ENCODE peak calls at places on chromosomes 5 and 9, in five cellular contexts. P, V, H, C and S are unnamed samples.

GRCh38 chr9:115575147-115575546 is 457.2 kb upstream of the TNC start:
- DNase-seq in V (no peak), C (no peak), P (no peak), H (no peak), S (no peak)

GRCh38 chr5:545641-546375 is 21.6 kb upstream of the SLC9A3 start:
- DNase-seq in C (no peak), P (peak; percentile 8), H (peak; percentile 40), V (no peak), S (peak; percentile 53)

GRCh38 chr5:1462358-1462757 is 17.1 kb upstream of the SLC6A3 start:
- DNase-seq in C (no peak), H (peak; percentile 35), P (no peak), V (peak; percentile 39), S (peak; percentile 61)

GRCh38 chr9:6576930-6577329 is 68.6 kb downstream of the GLDC start:
- DNase-seq in H (no peak), C (no peak), V (no peak), P (no peak), S (no peak)

GRCh38 chr9:72542917-72543316 is 21.5 kb downstream of the TMC1 start:
- DNase-seq in H (no peak), V (no peak), C (no peak), P (no peak), S (no peak)

GRCh38 chr5:42991477-42992034 is 48.6 kb downstream of the ANXA2R start:
- DNase-seq in V (peak; percentile 67), C (no peak), H (no peak), P (peak; percentile 10), S (no peak)

GRCh38 chr5:132456553-132457361 is 33.8 kb downstream of the IRF1 start:
- DNase-seq in C (no peak), P (peak; percentile 78), H (peak; percentile 76), V (peak; percentile 75), S (peak; percentile 77)

GRCh38 chr9:130054428-130054786 is 701 bp downstream of the GPR107 start:
- DNase-seq in P (no peak), V (no peak), C (no peak), H (no peak), S (no peak)

GRCh38 chr5:149202910-149203451 is 61.7 kb downstream of the ABLIM3 start:
- DNase-seq in C (no peak), V (no peak), H (no peak), P (no peak), S (no peak)

GRCh38 chr5:133714161-133714915 is 102.0 kb upstream of the FSTL4 start:
- DNase-seq in V (no peak), C (no peak), H (peak; percentile 39), P (no peak), S (no peak)

GRCh38 chr5:172380992-172381643 is 73.2 kb downstream of the SH3PXD2B start:
- DNase-seq in V (no peak), C (no peak), P (peak; percentile 46), H (peak; percentile 88), S (peak; percentile 72)

GRCh38 chr9:71352837-71353236 is 231.4 kb upstream of the TRPM3 start:
- DNase-seq in V (no peak), P (no peak), C (no peak), H (no peak), S (no peak)

GRCh38 chr5:83708170-83708569 is 12.5 kb downstream of the HAPLN1 start:
- DNase-seq in V (no peak), P (no peak), H (no peak), C (no peak), S (no peak)

GRCh38 chr9:29285818-29286217 is 1712.5 kb upstream of the C9orf72 start:
- DNase-seq in C (no peak), H (no peak), V (no peak), P (no peak), S (no peak)

GRCh38 chr9:128155736-128156500 is 4.1 kb upstream of the BBLN start:
- DNase-seq in C (no peak), P (no peak), H (no peak), V (no peak), S (no peak)

GRCh38 chr5:146797683-146798082 is 80.9 kb downstream of the PPP2R2B start:
- DNase-seq in H (no peak), V (no peak), P (no peak), C (no peak), S (no peak)

GRCh38 chr5:178695560-178695959 is 34.9 kb downstream of the ZNF354A start:
- DNase-seq in C (no peak), V (no peak), H (no peak), P (no peak), S (no peak)

GRCh38 chr5:55191165-55191564 is 18.2 kb upstream of the CDC20B start:
- DNase-seq in H (no peak), C (no peak), V (no peak), P (no peak), S (no peak)

GRCh38 chr5:59745422-59745863 is 148.1 kb downstream of the PDE4D start:
- DNase-seq in H (no peak), C (no peak), V (no peak), P (peak; percentile 32), S (no peak)

GRCh38 chr5:108769352-108769751 is 21.7 kb downstream of the FER start:
- DNase-seq in H (no peak), P (no peak), V (no peak), C (no peak), S (no peak)

GRCh38 chr5:1732238-1732880 is 67.3 kb downstream of the MRPL36 start:
- DNase-seq in C (no peak), P (no peak), V (peak; percentile 38), H (peak; percentile 31), S (peak; percentile 51)

GRCh38 chr5:116438979-116439554 is 135.6 kb downstream of the SEMA6A start:
- DNase-seq in C (no peak), P (no peak), H (no peak), V (no peak), S (no peak)

GRCh38 chr9:5798581-5798980 is 34.3 kb downstream of the ERMP1 start:
- DNase-seq in H (no peak), V (no peak), C (no peak), P (no peak), S (no peak)

GRCh38 chr9:86324308-86324707 is 29.9 kb downstream of the TUT7 start:
- DNase-seq in V (no peak), P (no peak), H (no peak), C (no peak), S (no peak)

GRCh38 chr5:151664694-151665583 is 21.8 kb downstream of the SPARC start:
- DNase-seq in H (no peak), V (no peak), P (no peak), C (no peak), S (no peak)

GRCh38 chr5:106510321-106510720 is 1160.4 kb downstream of the EFNA5 start:
- DNase-seq in P (no peak), H (no peak), V (no peak), C (no peak), S (no peak)

GRCh38 chr9:99400184-99400731 is 178.2 kb downstream of the SEC61B start:
- DNase-seq in P (no peak), V (no peak), H (no peak), C (no peak), S (no peak)

GRCh38 chr5:177479774-177480173 is 6.3 kb upstream of the DBN1 start:
- DNase-seq in H (no peak), P (no peak), V (no peak), C (no peak), S (peak; percentile 64)

GRCh38 chr9:69443178-69443577 is 118.2 kb downstream of the ENTREP1 start:
- DNase-seq in P (no peak), C (no peak), V (no peak), H (no peak), S (peak; percentile 18)

GRCh38 chr5:98556707-98557106 is 216.8 kb upstream of the RGMB start:
- DNase-seq in H (no peak), P (no peak), V (no peak), C (no peak), S (no peak)

GRCh38 chr9:16755467-16755866 is 115.0 kb downstream of the BNC2 start:
- DNase-seq in V (no peak), C (no peak), P (no peak), H (no peak), S (no peak)

GRCh38 chr5:72480836-72481235 is 26.4 kb downstream of the ZNF366 start:
- DNase-seq in P (no peak), C (no peak), V (no peak), H (no peak), S (no peak)

GRCh38 chr5:167284491-167284890 is 1007.0 kb upstream of the WWC1 start:
- DNase-seq in P (no peak), C (no peak), V (no peak), H (no peak), S (no peak)

GRCh38 chr5:172881691-172882370 is 47.8 kb downstream of the ERGIC1 start:
- DNase-seq in V (peak; percentile 58), H (no peak), C (no peak), P (no peak), S (peak; percentile 81)

GRCh38 chr5:142016576-142016975 is 3.7 kb upstream of the GNPDA1 start:
- DNase-seq in P (no peak), H (no peak), V (peak; percentile 66), C (no peak), S (no peak)